ENCODE peak calls at places on chromosomes 12 and 14, in seven cellular contexts. One of them, this sample, is unnamed.

GRCh38 chr14:23518716-23519115 is 32.8 kb downstream of the ZFHX2 start:
- DNase-seq in HTR-8/SVneo: no peak
- DNase-seq in suprapubic skin: no peak
- DNase-seq in uterus: no peak
- DNase-seq in AG09319: no peak
- DNase-seq in activated T-helper 1 cell treated with anti-CD3 and anti-CD28 coated beads, Interleukin-12 subunit alpha, Interleukin-12 subunit beta, Interleukin-2, Interleukin-4 antibody, amounts not matched to agents 30 ng/mL and 10 ng/mL and 1 ng/mL, durations not matched to agents 14 hours and 24 hours and 36 hours: no peak
- DNase-seq in stimulated activated CD4-positive, alpha-beta T cell treated with anti-CD3 and anti-CD28 coated beads, TNF-alpha, amount 100 ng/mL, for 4 hours: no peak
- DNase-seq in this sample: no peak

GRCh38 chr12:103645202-103645601 is 58.1 kb downstream of the STAB2 start:
- DNase-seq in suprapubic skin: no peak
- DNase-seq in stimulated activated CD4-positive, alpha-beta T cell treated with anti-CD3 and anti-CD28 coated beads, TNF-alpha, amount 100 ng/mL, for 4 hours: no peak
- DNase-seq in uterus: no peak
- DNase-seq in AG09319: no peak
- DNase-seq in activated T-helper 1 cell treated with anti-CD3 and anti-CD28 coated beads, Interleukin-12 subunit alpha, Interleukin-12 subunit beta, Interleukin-2, Interleukin-4 antibody, amounts not matched to agents 30 ng/mL and 10 ng/mL and 1 ng/mL, durations not matched to agents 14 hours and 24 hours and 36 hours: no peak
- DNase-seq in HTR-8/SVneo: no peak
- DNase-seq in this sample: no peak

GRCh38 chr12:92509156-92509758 is 193.5 kb upstream of the PLEKHG7 start:
- DNase-seq in activated T-helper 1 cell treated with anti-CD3 and anti-CD28 coated beads, Interleukin-12 subunit alpha, Interleukin-12 subunit beta, Interleukin-2, Interleukin-4 antibody, amounts not matched to agents 30 ng/mL and 10 ng/mL and 1 ng/mL, durations not matched to agents 14 hours and 24 hours and 36 hours: no peak
- DNase-seq in stimulated activated CD4-positive, alpha-beta T cell treated with anti-CD3 and anti-CD28 coated beads, TNF-alpha, amount 100 ng/mL, for 4 hours: no peak
- DNase-seq in uterus: no peak
- DNase-seq in AG09319: no peak
- DNase-seq in suprapubic skin: no peak
- DNase-seq in HTR-8/SVneo: peak
- DNase-seq in this sample: no peak

GRCh38 chr14:69069020-69069421 is 83.9 kb downstream of the DCAF5 start:
- DNase-seq in uterus: no peak
- DNase-seq in HTR-8/SVneo: no peak
- DNase-seq in stimulated activated CD4-positive, alpha-beta T cell treated with anti-CD3 and anti-CD28 coated beads, TNF-alpha, amount 100 ng/mL, for 4 hours: no peak
- DNase-seq in AG09319: peak
- DNase-seq in suprapubic skin: no peak
- DNase-seq in activated T-helper 1 cell treated with anti-CD3 and anti-CD28 coated beads, Interleukin-12 subunit alpha, Interleukin-12 subunit beta, Interleukin-2, Interleukin-4 antibody, amounts not matched to agents 30 ng/mL and 10 ng/mL and 1 ng/mL, durations not matched to agents 14 hours and 24 hours and 36 hours: no peak
- DNase-seq in this sample: no peak

GRCh38 chr14:31842905-31843304 is 234.2 kb upstream of the ARHGAP5 start:
- DNase-seq in uterus: no peak
- DNase-seq in AG09319: no peak
- DNase-seq in HTR-8/SVneo: no peak
- DNase-seq in activated T-helper 1 cell treated with anti-CD3 and anti-CD28 coated beads, Interleukin-12 subunit alpha, Interleukin-12 subunit beta, Interleukin-2, Interleukin-4 antibody, amounts not matched to agents 30 ng/mL and 10 ng/mL and 1 ng/mL, durations not matched to agents 14 hours and 24 hours and 36 hours: no peak
- DNase-seq in stimulated activated CD4-positive, alpha-beta T cell treated with anti-CD3 and anti-CD28 coated beads, TNF-alpha, amount 100 ng/mL, for 4 hours: no peak
- DNase-seq in suprapubic skin: no peak
- DNase-seq in this sample: no peak

GRCh38 chr12:49664591-49665146 is 41.3 kb downstream of the PRPF40B start:
- DNase-seq in uterus: no peak
- DNase-seq in activated T-helper 1 cell treated with anti-CD3 and anti-CD28 coated beads, Interleukin-12 subunit alpha, Interleukin-12 subunit beta, Interleukin-2, Interleukin-4 antibody, amounts not matched to agents 30 ng/mL and 10 ng/mL and 1 ng/mL, durations not matched to agents 14 hours and 24 hours and 36 hours: no peak
- DNase-seq in HTR-8/SVneo: peak
- DNase-seq in suprapubic skin: no peak
- DNase-seq in AG09319: no peak
- DNase-seq in stimulated activated CD4-positive, alpha-beta T cell treated with anti-CD3 and anti-CD28 coated beads, TNF-alpha, amount 100 ng/mL, for 4 hours: no peak
- DNase-seq in this sample: no peak

GRCh38 chr14:32329146-32329545 is at the start of gene AKAP6:
- DNase-seq in suprapubic skin: no peak
- DNase-seq in HTR-8/SVneo: no peak
- DNase-seq in activated T-helper 1 cell treated with anti-CD3 and anti-CD28 coated beads, Interleukin-12 subunit alpha, Interleukin-12 subunit beta, Interleukin-2, Interleukin-4 antibody, amounts not matched to agents 30 ng/mL and 10 ng/mL and 1 ng/mL, durations not matched to agents 14 hours and 24 hours and 36 hours: no peak
- DNase-seq in stimulated activated CD4-positive, alpha-beta T cell treated with anti-CD3 and anti-CD28 coated beads, TNF-alpha, amount 100 ng/mL, for 4 hours: no peak
- DNase-seq in uterus: no peak
- DNase-seq in AG09319: no peak
- DNase-seq in this sample: no peak

GRCh38 chr14:96255501-96256366 is at the start of gene BDKRB1:
- DNase-seq in AG09319: peak
- DNase-seq in suprapubic skin: no peak
- DNase-seq in activated T-helper 1 cell treated with anti-CD3 and anti-CD28 coated beads, Interleukin-12 subunit alpha, Interleukin-12 subunit beta, Interleukin-2, Interleukin-4 antibody, amounts not matched to agents 30 ng/mL and 10 ng/mL and 1 ng/mL, durations not matched to agents 14 hours and 24 hours and 36 hours: no peak
- DNase-seq in uterus: no peak
- DNase-seq in stimulated activated CD4-positive, alpha-beta T cell treated with anti-CD3 and anti-CD28 coated beads, TNF-alpha, amount 100 ng/mL, for 4 hours: no peak
- DNase-seq in HTR-8/SVneo: no peak
- DNase-seq in this sample: no peak

GRCh38 chr14:103847439-103847953 is at the start of gene PPP1R13B:
- DNase-seq in AG09319: peak
- DNase-seq in stimulated activated CD4-positive, alpha-beta T cell treated with anti-CD3 and anti-CD28 coated beads, TNF-alpha, amount 100 ng/mL, for 4 hours: peak
- DNase-seq in HTR-8/SVneo: peak
- DNase-seq in uterus: peak
- DNase-seq in suprapubic skin: peak
- DNase-seq in activated T-helper 1 cell treated with anti-CD3 and anti-CD28 coated beads, Interleukin-12 subunit alpha, Interleukin-12 subunit beta, Interleukin-2, Interleukin-4 antibody, amounts not matched to agents 30 ng/mL and 10 ng/mL and 1 ng/mL, durations not matched to agents 14 hours and 24 hours and 36 hours: peak
- DNase-seq in this sample: peak

GRCh38 chr14:92935446-92935845 is 12.5 kb downstream of the CHGA start:
- DNase-seq in uterus: no peak
- DNase-seq in activated T-helper 1 cell treated with anti-CD3 and anti-CD28 coated beads, Interleukin-12 subunit alpha, Interleukin-12 subunit beta, Interleukin-2, Interleukin-4 antibody, amounts not matched to agents 30 ng/mL and 10 ng/mL and 1 ng/mL, durations not matched to agents 14 hours and 24 hours and 36 hours: no peak
- DNase-seq in HTR-8/SVneo: no peak
- DNase-seq in stimulated activated CD4-positive, alpha-beta T cell treated with anti-CD3 and anti-CD28 coated beads, TNF-alpha, amount 100 ng/mL, for 4 hours: no peak
- DNase-seq in suprapubic skin: no peak
- DNase-seq in AG09319: no peak
- DNase-seq in this sample: no peak

GRCh38 chr14:24392327-24393098 is 6.3 kb upstream of the NYNRIN start:
- DNase-seq in activated T-helper 1 cell treated with anti-CD3 and anti-CD28 coated beads, Interleukin-12 subunit alpha, Interleukin-12 subunit beta, Interleukin-2, Interleukin-4 antibody, amounts not matched to agents 30 ng/mL and 10 ng/mL and 1 ng/mL, durations not matched to agents 14 hours and 24 hours and 36 hours: no peak
- DNase-seq in AG09319: no peak
- DNase-seq in HTR-8/SVneo: peak
- DNase-seq in suprapubic skin: no peak
- DNase-seq in stimulated activated CD4-positive, alpha-beta T cell treated with anti-CD3 and anti-CD28 coated beads, TNF-alpha, amount 100 ng/mL, for 4 hours: no peak
- DNase-seq in uterus: no peak
- DNase-seq in this sample: no peak

GRCh38 chr14:22545842-22546721 is 42.9 kb downstream of the DAD1 start:
- DNase-seq in uterus: no peak
- DNase-seq in activated T-helper 1 cell treated with anti-CD3 and anti-CD28 coated beads, Interleukin-12 subunit alpha, Interleukin-12 subunit beta, Interleukin-2, Interleukin-4 antibody, amounts not matched to agents 30 ng/mL and 10 ng/mL and 1 ng/mL, durations not matched to agents 14 hours and 24 hours and 36 hours: no peak
- DNase-seq in AG09319: no peak
- DNase-seq in suprapubic skin: no peak
- DNase-seq in HTR-8/SVneo: no peak
- DNase-seq in stimulated activated CD4-positive, alpha-beta T cell treated with anti-CD3 and anti-CD28 coated beads, TNF-alpha, amount 100 ng/mL, for 4 hours: no peak
- DNase-seq in this sample: no peak

GRCh38 chr12:40068416-40068815 is 37.5 kb downstream of the SLC2A13 start:
- DNase-seq in activated T-helper 1 cell treated with anti-CD3 and anti-CD28 coated beads, Interleukin-12 subunit alpha, Interleukin-12 subunit beta, Interleukin-2, Interleukin-4 antibody, amounts not matched to agents 30 ng/mL and 10 ng/mL and 1 ng/mL, durations not matched to agents 14 hours and 24 hours and 36 hours: no peak
- DNase-seq in uterus: no peak
- DNase-seq in AG09319: no peak
- DNase-seq in suprapubic skin: no peak
- DNase-seq in HTR-8/SVneo: no peak
- DNase-seq in stimulated activated CD4-positive, alpha-beta T cell treated with anti-CD3 and anti-CD28 coated beads, TNF-alpha, amount 100 ng/mL, for 4 hours: no peak
- DNase-seq in this sample: no peak

GRCh38 chr14:51454351-51454750 is 197.4 kb upstream of the FRMD6 start:
- DNase-seq in HTR-8/SVneo: no peak
- DNase-seq in stimulated activated CD4-positive, alpha-beta T cell treated with anti-CD3 and anti-CD28 coated beads, TNF-alpha, amount 100 ng/mL, for 4 hours: no peak
- DNase-seq in AG09319: no peak
- DNase-seq in activated T-helper 1 cell treated with anti-CD3 and anti-CD28 coated beads, Interleukin-12 subunit alpha, Interleukin-12 subunit beta, Interleukin-2, Interleukin-4 antibody, amounts not matched to agents 30 ng/mL and 10 ng/mL and 1 ng/mL, durations not matched to agents 14 hours and 24 hours and 36 hours: no peak
- DNase-seq in uterus: no peak
- DNase-seq in suprapubic skin: no peak
- DNase-seq in this sample: no peak

GRCh38 chr12:46786774-46787173 is 39.0 kb downstream of the SLC38A4 start:
- DNase-seq in uterus: no peak
- DNase-seq in activated T-helper 1 cell treated with anti-CD3 and anti-CD28 coated beads, Interleukin-12 subunit alpha, Interleukin-12 subunit beta, Interleukin-2, Interleukin-4 antibody, amounts not matched to agents 30 ng/mL and 10 ng/mL and 1 ng/mL, durations not matched to agents 14 hours and 24 hours and 36 hours: no peak
- DNase-seq in HTR-8/SVneo: peak
- DNase-seq in stimulated activated CD4-positive, alpha-beta T cell treated with anti-CD3 and anti-CD28 coated beads, TNF-alpha, amount 100 ng/mL, for 4 hours: no peak
- DNase-seq in suprapubic skin: no peak
- DNase-seq in AG09319: peak
- DNase-seq in this sample: no peak

GRCh38 chr12:130920711-130921381 is 32.9 kb upstream of the ADGRD1 start:
- DNase-seq in AG09319: peak
- DNase-seq in suprapubic skin: peak
- DNase-seq in stimulated activated CD4-positive, alpha-beta T cell treated with anti-CD3 and anti-CD28 coated beads, TNF-alpha, amount 100 ng/mL, for 4 hours: no peak
- DNase-seq in HTR-8/SVneo: peak
- DNase-seq in uterus: peak
- DNase-seq in activated T-helper 1 cell treated with anti-CD3 and anti-CD28 coated beads, Interleukin-12 subunit alpha, Interleukin-12 subunit beta, Interleukin-2, Interleukin-4 antibody, amounts not matched to agents 30 ng/mL and 10 ng/mL and 1 ng/mL, durations not matched to agents 14 hours and 24 hours and 36 hours: no peak
- DNase-seq in this sample: no peak

GRCh38 chr14:99129998-99130397 is 142.0 kb downstream of the BCL11B start:
- DNase-seq in HTR-8/SVneo: no peak
- DNase-seq in activated T-helper 1 cell treated with anti-CD3 and anti-CD28 coated beads, Interleukin-12 subunit alpha, Interleukin-12 subunit beta, Interleukin-2, Interleukin-4 antibody, amounts not matched to agents 30 ng/mL and 10 ng/mL and 1 ng/mL, durations not matched to agents 14 hours and 24 hours and 36 hours: no peak
- DNase-seq in suprapubic skin: peak
- DNase-seq in stimulated activated CD4-positive, alpha-beta T cell treated with anti-CD3 and anti-CD28 coated beads, TNF-alpha, amount 100 ng/mL, for 4 hours: no peak
- DNase-seq in AG09319: no peak
- DNase-seq in uterus: no peak
- DNase-seq in this sample: peak

GRCh38 chr12:127964717-127965116 is 302.3 kb upstream of the TMEM132C start:
- DNase-seq in stimulated activated CD4-positive, alpha-beta T cell treated with anti-CD3 and anti-CD28 coated beads, TNF-alpha, amount 100 ng/mL, for 4 hours: no peak
- DNase-seq in activated T-helper 1 cell treated with anti-CD3 and anti-CD28 coated beads, Interleukin-12 subunit alpha, Interleukin-12 subunit beta, Interleukin-2, Interleukin-4 antibody, amounts not matched to agents 30 ng/mL and 10 ng/mL and 1 ng/mL, durations not matched to agents 14 hours and 24 hours and 36 hours: no peak
- DNase-seq in HTR-8/SVneo: peak
- DNase-seq in uterus: no peak
- DNase-seq in suprapubic skin: no peak
- DNase-seq in AG09319: no peak
- DNase-seq in this sample: no peak

GRCh38 chr12:120783197-120783596 is 57.6 kb downstream of the ACADS start:
- DNase-seq in HTR-8/SVneo: peak
- DNase-seq in uterus: no peak
- DNase-seq in activated T-helper 1 cell treated with anti-CD3 and anti-CD28 coated beads, Interleukin-12 subunit alpha, Interleukin-12 subunit beta, Interleukin-2, Interleukin-4 antibody, amounts not matched to agents 30 ng/mL and 10 ng/mL and 1 ng/mL, durations not matched to agents 14 hours and 24 hours and 36 hours: no peak
- DNase-seq in suprapubic skin: no peak
- DNase-seq in AG09319: no peak
- DNase-seq in stimulated activated CD4-positive, alpha-beta T cell treated with anti-CD3 and anti-CD28 coated beads, TNF-alpha, amount 100 ng/mL, for 4 hours: no peak
- DNase-seq in this sample: no peak

GRCh38 chr14:87386453-87386980 is 606.5 kb downstream of the GALC start:
- DNase-seq in stimulated activated CD4-positive, alpha-beta T cell treated with anti-CD3 and anti-CD28 coated beads, TNF-alpha, amount 100 ng/mL, for 4 hours: no peak
- DNase-seq in uterus: no peak
- DNase-seq in AG09319: no peak
- DNase-seq in suprapubic skin: no peak
- DNase-seq in HTR-8/SVneo: no peak
- DNase-seq in activated T-helper 1 cell treated with anti-CD3 and anti-CD28 coated beads, Interleukin-12 subunit alpha, Interleukin-12 subunit beta, Interleukin-2, Interleukin-4 antibody, amounts not matched to agents 30 ng/mL and 10 ng/mL and 1 ng/mL, durations not matched to agents 14 hours and 24 hours and 36 hours: no peak
- DNase-seq in this sample: no peak

GRCh38 chr12:2163172-2163927 is 110.6 kb downstream of the CACNA1C start:
- DNase-seq in uterus: peak
- DNase-seq in stimulated activated CD4-positive, alpha-beta T cell treated with anti-CD3 and anti-CD28 coated beads, TNF-alpha, amount 100 ng/mL, for 4 hours: no peak
- DNase-seq in activated T-helper 1 cell treated with anti-CD3 and anti-CD28 coated beads, Interleukin-12 subunit alpha, Interleukin-12 subunit beta, Interleukin-2, Interleukin-4 antibody, amounts not matched to agents 30 ng/mL and 10 ng/mL and 1 ng/mL, durations not matched to agents 14 hours and 24 hours and 36 hours: no peak
- DNase-seq in suprapubic skin: peak
- DNase-seq in HTR-8/SVneo: no peak
- DNase-seq in AG09319: peak
- DNase-seq in this sample: no peak

GRCh38 chr12:19239616-19240234 is 110.2 kb downstream of the PLEKHA5 start:
- DNase-seq in activated T-helper 1 cell treated with anti-CD3 and anti-CD28 coated beads, Interleukin-12 subunit alpha, Interleukin-12 subunit beta, Interleukin-2, Interleukin-4 antibody, amounts not matched to agents 30 ng/mL and 10 ng/mL and 1 ng/mL, durations not matched to agents 14 hours and 24 hours and 36 hours: no peak
- DNase-seq in AG09319: no peak
- DNase-seq in suprapubic skin: no peak
- DNase-seq in uterus: no peak
- DNase-seq in stimulated activated CD4-positive, alpha-beta T cell treated with anti-CD3 and anti-CD28 coated beads, TNF-alpha, amount 100 ng/mL, for 4 hours: no peak
- DNase-seq in HTR-8/SVneo: no peak
- DNase-seq in this sample: no peak

GRCh38 chr12:109830267-109830666 is 2.9 kb downstream of the TRPV4 start:
- DNase-seq in activated T-helper 1 cell treated with anti-CD3 and anti-CD28 coated beads, Interleukin-12 subunit alpha, Interleukin-12 subunit beta, Interleukin-2, Interleukin-4 antibody, amounts not matched to agents 30 ng/mL and 10 ng/mL and 1 ng/mL, durations not matched to agents 14 hours and 24 hours and 36 hours: no peak
- DNase-seq in uterus: no peak
- DNase-seq in AG09319: no peak
- DNase-seq in stimulated activated CD4-positive, alpha-beta T cell treated with anti-CD3 and anti-CD28 coated beads, TNF-alpha, amount 100 ng/mL, for 4 hours: no peak
- DNase-seq in HTR-8/SVneo: no peak
- DNase-seq in suprapubic skin: no peak
- DNase-seq in this sample: no peak

GRCh38 chr14:74671789-74672188 is 41.1 kb downstream of the AREL1 start:
- DNase-seq in HTR-8/SVneo: no peak
- DNase-seq in AG09319: no peak
- DNase-seq in activated T-helper 1 cell treated with anti-CD3 and anti-CD28 coated beads, Interleukin-12 subunit alpha, Interleukin-12 subunit beta, Interleukin-2, Interleukin-4 antibody, amounts not matched to agents 30 ng/mL and 10 ng/mL and 1 ng/mL, durations not matched to agents 14 hours and 24 hours and 36 hours: no peak
- DNase-seq in uterus: no peak
- DNase-seq in suprapubic skin: no peak
- DNase-seq in stimulated activated CD4-positive, alpha-beta T cell treated with anti-CD3 and anti-CD28 coated beads, TNF-alpha, amount 100 ng/mL, for 4 hours: no peak
- DNase-seq in this sample: no peak

GRCh38 chr14:100712490-100712889 is 14.2 kb upstream of the DLK1 start:
- DNase-seq in suprapubic skin: no peak
- DNase-seq in activated T-helper 1 cell treated with anti-CD3 and anti-CD28 coated beads, Interleukin-12 subunit alpha, Interleukin-12 subunit beta, Interleukin-2, Interleukin-4 antibody, amounts not matched to agents 30 ng/mL and 10 ng/mL and 1 ng/mL, durations not matched to agents 14 hours and 24 hours and 36 hours: no peak
- DNase-seq in uterus: no peak
- DNase-seq in HTR-8/SVneo: no peak
- DNase-seq in AG09319: no peak
- DNase-seq in stimulated activated CD4-positive, alpha-beta T cell treated with anti-CD3 and anti-CD28 coated beads, TNF-alpha, amount 100 ng/mL, for 4 hours: no peak
- DNase-seq in this sample: no peak

GRCh38 chr12:57552692-57553321 is 3.0 kb downstream of the KIF5A start:
- DNase-seq in stimulated activated CD4-positive, alpha-beta T cell treated with anti-CD3 and anti-CD28 coated beads, TNF-alpha, amount 100 ng/mL, for 4 hours: no peak
- DNase-seq in activated T-helper 1 cell treated with anti-CD3 and anti-CD28 coated beads, Interleukin-12 subunit alpha, Interleukin-12 subunit beta, Interleukin-2, Interleukin-4 antibody, amounts not matched to agents 30 ng/mL and 10 ng/mL and 1 ng/mL, durations not matched to agents 14 hours and 24 hours and 36 hours: no peak
- DNase-seq in HTR-8/SVneo: no peak
- DNase-seq in suprapubic skin: no peak
- DNase-seq in AG09319: no peak
- DNase-seq in uterus: no peak
- DNase-seq in this sample: no peak

GRCh38 chr14:78725086-78725485 is 554.9 kb downstream of the NRXN3 start:
- DNase-seq in AG09319: no peak
- DNase-seq in suprapubic skin: no peak
- DNase-seq in stimulated activated CD4-positive, alpha-beta T cell treated with anti-CD3 and anti-CD28 coated beads, TNF-alpha, amount 100 ng/mL, for 4 hours: no peak
- DNase-seq in uterus: no peak
- DNase-seq in activated T-helper 1 cell treated with anti-CD3 and anti-CD28 coated beads, Interleukin-12 subunit alpha, Interleukin-12 subunit beta, Interleukin-2, Interleukin-4 antibody, amounts not matched to agents 30 ng/mL and 10 ng/mL and 1 ng/mL, durations not matched to agents 14 hours and 24 hours and 36 hours: no peak
- DNase-seq in HTR-8/SVneo: no peak
- DNase-seq in this sample: no peak

GRCh38 chr12:117749431-117749830 is 219.4 kb downstream of the KSR2 start:
- DNase-seq in suprapubic skin: no peak
- DNase-seq in stimulated activated CD4-positive, alpha-beta T cell treated with anti-CD3 and anti-CD28 coated beads, TNF-alpha, amount 100 ng/mL, for 4 hours: no peak
- DNase-seq in AG09319: no peak
- DNase-seq in uterus: no peak
- DNase-seq in activated T-helper 1 cell treated with anti-CD3 and anti-CD28 coated beads, Interleukin-12 subunit alpha, Interleukin-12 subunit beta, Interleukin-2, Interleukin-4 antibody, amounts not matched to agents 30 ng/mL and 10 ng/mL and 1 ng/mL, durations not matched to agents 14 hours and 24 hours and 36 hours: no peak
- DNase-seq in HTR-8/SVneo: no peak
- DNase-seq in this sample: no peak

GRCh38 chr14:51821822-51822221 is 38.6 kb upstream of the GNG2 start:
- DNase-seq in AG09319: peak
- DNase-seq in HTR-8/SVneo: no peak
- DNase-seq in uterus: no peak
- DNase-seq in stimulated activated CD4-positive, alpha-beta T cell treated with anti-CD3 and anti-CD28 coated beads, TNF-alpha, amount 100 ng/mL, for 4 hours: no peak
- DNase-seq in activated T-helper 1 cell treated with anti-CD3 and anti-CD28 coated beads, Interleukin-12 subunit alpha, Interleukin-12 subunit beta, Interleukin-2, Interleukin-4 antibody, amounts not matched to agents 30 ng/mL and 10 ng/mL and 1 ng/mL, durations not matched to agents 14 hours and 24 hours and 36 hours: no peak
- DNase-seq in suprapubic skin: no peak
- DNase-seq in this sample: no peak

GRCh38 chr12:1517007-1517406 is 77.4 kb downstream of the FBXL14 start:
- DNase-seq in uterus: no peak
- DNase-seq in suprapubic skin: no peak
- DNase-seq in HTR-8/SVneo: no peak
- DNase-seq in AG09319: peak
- DNase-seq in stimulated activated CD4-positive, alpha-beta T cell treated with anti-CD3 and anti-CD28 coated beads, TNF-alpha, amount 100 ng/mL, for 4 hours: no peak
- DNase-seq in activated T-helper 1 cell treated with anti-CD3 and anti-CD28 coated beads, Interleukin-12 subunit alpha, Interleukin-12 subunit beta, Interleukin-2, Interleukin-4 antibody, amounts not matched to agents 30 ng/mL and 10 ng/mL and 1 ng/mL, durations not matched to agents 14 hours and 24 hours and 36 hours: no peak
- DNase-seq in this sample: no peak

GRCh38 chr12:132560831-132561783 is 49.3 kb downstream of the LRCOL1 start:
- DNase-seq in AG09319: no peak
- DNase-seq in HTR-8/SVneo: peak
- DNase-seq in activated T-helper 1 cell treated with anti-CD3 and anti-CD28 coated beads, Interleukin-12 subunit alpha, Interleukin-12 subunit beta, Interleukin-2, Interleukin-4 antibody, amounts not matched to agents 30 ng/mL and 10 ng/mL and 1 ng/mL, durations not matched to agents 14 hours and 24 hours and 36 hours: peak
- DNase-seq in stimulated activated CD4-positive, alpha-beta T cell treated with anti-CD3 and anti-CD28 coated beads, TNF-alpha, amount 100 ng/mL, for 4 hours: peak
- DNase-seq in suprapubic skin: no peak
- DNase-seq in uterus: no peak
- DNase-seq in this sample: peak

GRCh38 chr14:48723841-48724495 is 862.2 kb downstream of the RPS29 start:
- DNase-seq in stimulated activated CD4-positive, alpha-beta T cell treated with anti-CD3 and anti-CD28 coated beads, TNF-alpha, amount 100 ng/mL, for 4 hours: no peak
- DNase-seq in AG09319: no peak
- DNase-seq in suprapubic skin: no peak
- DNase-seq in activated T-helper 1 cell treated with anti-CD3 and anti-CD28 coated beads, Interleukin-12 subunit alpha, Interleukin-12 subunit beta, Interleukin-2, Interleukin-4 antibody, amounts not matched to agents 30 ng/mL and 10 ng/mL and 1 ng/mL, durations not matched to agents 14 hours and 24 hours and 36 hours: no peak
- DNase-seq in HTR-8/SVneo: no peak
- DNase-seq in uterus: no peak
- DNase-seq in this sample: no peak

GRCh38 chr12:109250523-109250922 is 58.6 kb downstream of the FOXN4 start:
- DNase-seq in AG09319: no peak
- DNase-seq in uterus: no peak
- DNase-seq in stimulated activated CD4-positive, alpha-beta T cell treated with anti-CD3 and anti-CD28 coated beads, TNF-alpha, amount 100 ng/mL, for 4 hours: no peak
- DNase-seq in suprapubic skin: no peak
- DNase-seq in HTR-8/SVneo: no peak
- DNase-seq in activated T-helper 1 cell treated with anti-CD3 and anti-CD28 coated beads, Interleukin-12 subunit alpha, Interleukin-12 subunit beta, Interleukin-2, Interleukin-4 antibody, amounts not matched to agents 30 ng/mL and 10 ng/mL and 1 ng/mL, durations not matched to agents 14 hours and 24 hours and 36 hours: no peak
- DNase-seq in this sample: no peak